ENCODE peak calls at places on chromosome 9, in nine cellular contexts. One of them, this sample, is unnamed.

GRCh38 chr9:7665874-7666273 is 133.7 kb downstream of the DMAC1 start:
- DNase-seq in HepG2: no peak
- DNase-seq in HFF-Myc: no peak
- DNase-seq in spleen: no peak
- DNase-seq in GM23338: peak
- DNase-seq in bronchial epithelial cell: no peak
- DNase-seq in IMR-90: no peak
- DNase-seq in AG10803: no peak
- DNase-seq in endothelial cell of umbilical vein: no peak
- DNase-seq in this sample: no peak

GRCh38 chr9:69571032-69571431 is 101.1 kb downstream of the APBA1 start:
- DNase-seq in HepG2: no peak
- DNase-seq in HFF-Myc: no peak
- DNase-seq in spleen: no peak
- DNase-seq in GM23338: no peak
- DNase-seq in bronchial epithelial cell: peak
- DNase-seq in IMR-90: no peak
- DNase-seq in AG10803: no peak
- DNase-seq in endothelial cell of umbilical vein: peak
- DNase-seq in this sample: no peak

GRCh38 chr9:128224877-128225276 is 21.7 kb downstream of the DNM1 start:
- DNase-seq in HepG2: no peak
- DNase-seq in HFF-Myc: no peak
- DNase-seq in spleen: no peak
- DNase-seq in GM23338: no peak
- DNase-seq in bronchial epithelial cell: no peak
- DNase-seq in IMR-90: no peak
- DNase-seq in AG10803: no peak
- DNase-seq in endothelial cell of umbilical vein: no peak
- DNase-seq in this sample: no peak

GRCh38 chr9:89407070-89407469 is 88.8 kb downstream of the SECISBP2 start:
- DNase-seq in HepG2: no peak
- DNase-seq in HFF-Myc: no peak
- DNase-seq in spleen: no peak
- DNase-seq in GM23338: no peak
- DNase-seq in bronchial epithelial cell: no peak
- DNase-seq in IMR-90: no peak
- DNase-seq in AG10803: no peak
- DNase-seq in endothelial cell of umbilical vein: no peak
- DNase-seq in this sample: no peak

GRCh38 chr9:14814229-14814628 is 91.7 kb upstream of the CER1 start:
- DNase-seq in HepG2: no peak
- DNase-seq in HFF-Myc: no peak
- DNase-seq in spleen: no peak
- DNase-seq in GM23338: no peak
- DNase-seq in bronchial epithelial cell: no peak
- DNase-seq in IMR-90: no peak
- DNase-seq in AG10803: no peak
- DNase-seq in endothelial cell of umbilical vein: no peak
- DNase-seq in this sample: no peak

GRCh38 chr9:136865768-136866103 is 372 bp downstream of the EDF1 start:
- DNase-seq in HepG2: no peak
- DNase-seq in HFF-Myc: no peak
- DNase-seq in spleen: no peak
- DNase-seq in GM23338: peak
- DNase-seq in bronchial epithelial cell: no peak
- DNase-seq in IMR-90: no peak
- DNase-seq in AG10803: no peak
- DNase-seq in endothelial cell of umbilical vein: no peak
- DNase-seq in this sample: no peak

GRCh38 chr9:89278997-89279739 is 31.8 kb upstream of the CKS2 start:
- DNase-seq in HepG2: peak
- DNase-seq in HFF-Myc: peak
- DNase-seq in spleen: no peak
- DNase-seq in GM23338: peak
- DNase-seq in bronchial epithelial cell: peak
- DNase-seq in IMR-90: peak
- DNase-seq in AG10803: peak
- DNase-seq in endothelial cell of umbilical vein: peak
- DNase-seq in this sample: no peak

GRCh38 chr9:35907732-35908483 is 1.4 kb upstream of the SPAAR start:
- DNase-seq in HepG2: peak
- DNase-seq in HFF-Myc: peak
- DNase-seq in spleen: no peak
- DNase-seq in GM23338: peak
- DNase-seq in bronchial epithelial cell: peak
- DNase-seq in IMR-90: peak
- DNase-seq in AG10803: peak
- DNase-seq in endothelial cell of umbilical vein: peak
- DNase-seq in this sample: no peak

GRCh38 chr9:87029904-87030303 is 82.6 kb upstream of the GAS1 start:
- DNase-seq in HepG2: no peak
- DNase-seq in HFF-Myc: no peak
- DNase-seq in spleen: no peak
- DNase-seq in GM23338: no peak
- DNase-seq in bronchial epithelial cell: no peak
- DNase-seq in IMR-90: no peak
- DNase-seq in AG10803: no peak
- DNase-seq in endothelial cell of umbilical vein: no peak
- DNase-seq in this sample: no peak

GRCh38 chr9:2241875-2242741 is 227.0 kb downstream of the SMARCA2 start:
- DNase-seq in HepG2: peak
- DNase-seq in HFF-Myc: peak
- DNase-seq in spleen: peak
- DNase-seq in GM23338: peak
- DNase-seq in bronchial epithelial cell: peak
- DNase-seq in IMR-90: peak
- DNase-seq in AG10803: peak
- DNase-seq in endothelial cell of umbilical vein: peak
- DNase-seq in this sample: peak

GRCh38 chr9:98129451-98129881 is 10.4 kb upstream of the TRIM14 start:
- DNase-seq in HepG2: no peak
- DNase-seq in HFF-Myc: no peak
- DNase-seq in spleen: peak
- DNase-seq in GM23338: no peak
- DNase-seq in bronchial epithelial cell: no peak
- DNase-seq in IMR-90: peak
- DNase-seq in AG10803: no peak
- DNase-seq in endothelial cell of umbilical vein: no peak
- DNase-seq in this sample: no peak

DNA sequence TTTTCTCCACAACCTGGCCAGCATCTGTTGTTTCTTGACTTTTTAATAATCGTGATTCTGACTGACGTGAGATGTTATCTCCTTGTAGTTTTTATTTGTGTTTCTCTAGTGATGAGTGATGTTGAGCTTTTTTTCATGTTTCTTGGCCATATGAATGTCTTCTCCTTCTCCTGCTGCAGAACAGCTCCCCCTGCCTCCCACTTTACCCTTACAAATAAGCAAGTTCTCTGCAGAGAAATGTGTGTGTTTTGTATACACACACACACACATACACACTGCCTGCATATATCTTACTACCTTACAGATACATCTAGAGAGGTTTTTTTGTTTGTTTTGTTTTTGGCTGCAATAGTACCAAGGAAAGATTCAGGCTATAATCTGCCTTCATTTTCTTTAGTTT is 88.7 kb upstream of the PHF24 start:
- DNase-seq in HepG2: peak
- DNase-seq in HFF-Myc: no peak
- DNase-seq in spleen: no peak
- DNase-seq in GM23338: peak
- DNase-seq in bronchial epithelial cell: peak
- DNase-seq in IMR-90: peak
- DNase-seq in AG10803: peak
- DNase-seq in endothelial cell of umbilical vein: peak
- DNase-seq in this sample: peak
- TF ChIP-seq CTCF in HepG2: peak
- TF ChIP-seq CTCF in HFF-Myc: peak
- TF ChIP-seq CTCF in spleen: no peak
- TF ChIP-seq CTCF in GM23338: peak
- TF ChIP-seq CTCF in bronchial epithelial cell: peak
- TF ChIP-seq CTCF in IMR-90: no peak
- TF ChIP-seq CTCF in AG10803: peak
- TF ChIP-seq CTCF in endothelial cell of umbilical vein: no peak
- TF ChIP-seq CTCF in this sample: peak

DNA sequence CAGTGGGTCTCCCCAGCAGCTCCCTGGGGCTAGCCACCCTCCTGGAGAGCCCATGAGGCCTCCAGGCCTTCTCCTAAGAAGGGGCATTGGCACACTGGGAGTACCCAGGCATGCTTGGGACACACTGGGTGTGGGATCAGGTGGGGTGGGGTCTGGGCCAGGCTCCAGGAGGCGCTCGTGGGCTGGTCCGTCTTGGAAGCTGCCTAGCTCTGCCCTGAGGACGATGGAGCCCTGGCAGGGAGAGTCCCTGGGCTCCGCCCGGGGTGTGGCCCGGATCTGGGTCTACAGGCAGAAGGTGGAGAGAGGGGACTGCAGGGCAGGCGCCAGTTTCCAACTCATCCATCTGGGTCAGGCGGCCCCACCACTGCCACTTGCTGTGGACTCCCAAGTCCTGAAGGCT is 2.4 kb downstream of the PRRX2 start:
- DNase-seq in HepG2: no peak
- DNase-seq in HFF-Myc: no peak
- DNase-seq in spleen: no peak
- DNase-seq in GM23338: no peak
- DNase-seq in bronchial epithelial cell: no peak
- DNase-seq in IMR-90: no peak
- DNase-seq in AG10803: peak
- DNase-seq in endothelial cell of umbilical vein: no peak
- DNase-seq in this sample: no peak
- H3K4me3 ChIP-seq in HepG2: no peak
- H3K4me3 ChIP-seq in HFF-Myc: peak
- H3K4me3 ChIP-seq in spleen: no peak
- H3K4me3 ChIP-seq in GM23338: no peak
- H3K4me3 ChIP-seq in bronchial epithelial cell: no peak
- H3K4me3 ChIP-seq in IMR-90: no peak
- H3K4me3 ChIP-seq in AG10803: peak
- H3K4me3 ChIP-seq in endothelial cell of umbilical vein: no peak
- H3K4me3 ChIP-seq in this sample: no peak

DNA sequence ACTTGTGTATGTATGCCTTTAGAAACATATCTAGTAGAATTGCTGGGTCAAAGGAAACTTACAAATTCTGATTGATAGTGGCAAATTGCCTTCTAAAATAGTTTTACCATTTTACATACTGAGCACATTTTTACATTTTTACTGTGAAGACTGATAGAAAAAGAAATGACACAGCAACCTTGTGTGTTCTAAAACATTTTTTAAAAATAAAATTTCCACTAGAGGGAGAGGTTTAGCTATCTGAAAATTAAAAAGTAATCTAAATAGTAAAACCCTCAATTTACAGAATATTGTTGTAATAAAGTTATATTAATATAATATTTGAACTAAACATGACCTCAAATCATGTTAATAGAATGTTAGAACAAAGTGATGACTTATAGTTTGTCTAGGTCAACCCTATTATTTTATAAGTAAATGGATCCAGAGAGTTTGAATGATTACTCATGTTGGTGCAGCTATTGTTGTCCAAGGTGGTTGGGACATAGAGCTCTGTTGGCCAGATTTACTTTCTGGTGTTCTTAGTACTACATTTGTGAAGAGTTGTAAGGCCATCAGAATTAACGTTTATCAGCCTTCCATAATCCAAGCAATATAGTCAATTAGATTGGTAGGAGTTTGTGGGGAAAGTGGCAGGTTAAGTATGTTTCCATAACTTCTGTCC is 17.2 kb downstream of the CENPP start:
- DNase-seq in HepG2: no peak
- DNase-seq in HFF-Myc: no peak
- DNase-seq in spleen: no peak
- DNase-seq in GM23338: no peak
- DNase-seq in bronchial epithelial cell: peak
- DNase-seq in IMR-90: peak
- DNase-seq in AG10803: peak
- DNase-seq in endothelial cell of umbilical vein: peak
- DNase-seq in this sample: no peak
- TF ChIP-seq CTCF in HepG2: no peak
- TF ChIP-seq CTCF in HFF-Myc: no peak
- TF ChIP-seq CTCF in spleen: no peak
- TF ChIP-seq CTCF in GM23338: no peak
- TF ChIP-seq CTCF in bronchial epithelial cell: no peak
- TF ChIP-seq CTCF in IMR-90: peak
- TF ChIP-seq CTCF in AG10803: peak
- TF ChIP-seq CTCF in endothelial cell of umbilical vein: no peak
- TF ChIP-seq CTCF in this sample: peak

DNA sequence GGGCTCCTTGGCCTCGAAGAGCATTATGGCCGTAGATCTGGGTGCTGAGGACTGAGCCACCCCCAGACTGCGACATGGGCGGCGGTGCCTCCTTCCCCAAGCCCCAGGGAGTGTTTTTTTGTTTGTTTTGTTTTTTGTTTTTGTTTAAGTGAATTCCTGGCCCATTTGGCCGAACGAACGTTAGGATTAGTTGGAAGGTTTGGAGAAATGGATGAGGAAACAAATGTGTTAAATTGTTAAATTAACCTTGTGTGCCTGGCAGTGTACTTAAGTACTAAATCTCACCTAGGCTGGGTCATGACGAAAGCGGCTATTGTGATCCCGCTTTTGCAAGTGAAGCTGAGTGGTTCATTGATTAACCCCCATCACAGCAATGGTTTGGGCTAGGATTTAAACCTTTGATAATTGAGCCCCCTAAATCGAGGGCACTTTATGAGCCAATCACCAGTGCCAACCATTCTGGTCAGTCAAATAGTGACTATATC is 22.9 kb downstream of the HNRNPK start:
- DNase-seq in HepG2: no peak
- DNase-seq in HFF-Myc: no peak
- DNase-seq in spleen: no peak
- DNase-seq in GM23338: peak
- DNase-seq in bronchial epithelial cell: no peak
- DNase-seq in IMR-90: no peak
- DNase-seq in AG10803: peak
- DNase-seq in endothelial cell of umbilical vein: no peak
- DNase-seq in this sample: no peak
- H3K4me3 ChIP-seq in HepG2: peak
- H3K4me3 ChIP-seq in HFF-Myc: peak
- H3K4me3 ChIP-seq in spleen: peak
- H3K4me3 ChIP-seq in GM23338: peak
- H3K4me3 ChIP-seq in bronchial epithelial cell: peak
- H3K4me3 ChIP-seq in IMR-90: peak
- H3K4me3 ChIP-seq in AG10803: peak
- H3K4me3 ChIP-seq in endothelial cell of umbilical vein: peak
- H3K4me3 ChIP-seq in this sample: peak

This sample was measured in LNCaP clone FGC.